ENCODE peak calls at places on chromosome 20, in nine cellular contexts. D, K, R, L, V, E, G, M and H are unnamed samples.
A peak's percentile ranks its signal among the peaks of the same experiment; 100 is the strongest.

GRCh38 chr20:13318871-13319521 is 97.9 kb downstream of the ISM1 start:
- DNase-seq in D (no peak), K (no peak), R (no peak), L (no peak), V (no peak), E (no peak), G (no peak), M (no peak), H (no peak)

GRCh38 chr20:14706555-14706954 is 369.1 kb upstream of the FLRT3 start:
- DNase-seq in D (no peak), K (no peak), R (no peak), L (no peak), V (no peak), E (peak; percentile 30), G (no peak), M (no peak), H (no peak)

GRCh38 chr20:9912858-9913434 is 74.1 kb upstream of the PAK5 start:
- DNase-seq in D (peak; percentile 22), K (peak; percentile 58), R (peak; percentile 64), L (peak; percentile 45), V (peak; percentile 16), E (no peak), G (no peak), M (no peak), H (peak; percentile 38)

GRCh38 chr20:7993238-7993637 is 26.3 kb downstream of the TMX4 start:
- DNase-seq in D (no peak), K (no peak), R (no peak), L (no peak), V (no peak), E (no peak), G (no peak), M (no peak), H (no peak)

GRCh38 chr20:51417745-51418529 is 124.6 kb downstream of the NFATC2 start:
- DNase-seq in D (no peak), K (no peak), R (peak; percentile 15), L (no peak), V (no peak), E (no peak), G (peak; percentile 17), M (no peak), H (no peak)

GRCh38 chr20:63172726-63173125 is 43.2 kb downstream of the YTHDF1 start:
- DNase-seq in D (no peak), K (no peak), R (peak; percentile 80), L (peak; percentile 71), V (no peak), E (no peak), G (no peak), M (no peak), H (no peak)

GRCh38 chr20:51767018-51767866 is 948 bp downstream of the ATP9A start:
- DNase-seq in D (peak; percentile 70), K (peak; percentile 95), R (peak; percentile 90), L (peak; percentile 95), V (peak; percentile 41), E (peak; percentile 93), G (peak; percentile 3), M (peak; percentile 73), H (peak; percentile 87)

GRCh38 chr20:57393321-57394086 is 2.3 kb downstream of the RBM38 start:
- DNase-seq in D (peak; percentile 43), K (no peak), R (no peak), L (no peak), V (no peak), E (peak; percentile 30), G (no peak), M (peak; percentile 31), H (no peak)

GRCh38 chr20:58218665-58219341 is 9.7 kb downstream of the ANKRD60 start:
- DNase-seq in D (no peak), K (no peak), R (no peak), L (no peak), V (no peak), E (no peak), G (no peak), M (no peak), H (no peak)

GRCh38 chr20:12177657-12178293 is 260.1 kb downstream of the BTBD3 start:
- DNase-seq in D (no peak), K (peak; percentile 34), R (no peak), L (no peak), V (no peak), E (no peak), G (no peak), M (no peak), H (no peak)

GRCh38 chr20:47292581-47292980 is 63.9 kb downstream of the ZMYND8 start:
- DNase-seq in D (no peak), K (no peak), R (no peak), L (no peak), V (no peak), E (no peak), G (no peak), M (no peak), H (no peak)

GRCh38 chr20:62662422-62662821 is 20.1 kb downstream of the SLCO4A1 start:
- DNase-seq in D (no peak), K (no peak), R (no peak), L (no peak), V (no peak), E (no peak), G (no peak), M (no peak), H (no peak)

GRCh38 chr20:11890331-11891080 is 27.2 kb upstream of the BTBD3 start:
- DNase-seq in D (peak; percentile 85), K (peak; percentile 96), R (peak; percentile 95), L (peak; percentile 97), V (peak; percentile 61), E (peak; percentile 93), G (no peak), M (peak; percentile 90), H (peak; percentile 90)

GRCh38 chr20:63682384-63683139 is 13.9 kb upstream of the TNFRSF6B start:
- DNase-seq in D (peak; percentile 76), K (peak; percentile 81), R (no peak), L (no peak), V (no peak), E (no peak), G (no peak), M (no peak), H (peak; percentile 71)

GRCh38 chr20:50467618-50468373 is 42.4 kb upstream of the PTPN1 start:
- DNase-seq in D (peak; percentile 32), K (no peak), R (peak; percentile 69), L (peak; percentile 69), V (no peak), E (no peak), G (no peak), M (no peak), H (peak; percentile 65)

GRCh38 chr20:51562334-51563140 is 20.0 kb upstream of the NFATC2 start:
- DNase-seq in D (peak; percentile 93), K (peak; percentile 86), R (peak; percentile 83), L (peak; percentile 67), V (peak; percentile 78), E (peak; percentile 63), G (no peak), M (peak; percentile 88), H (peak; percentile 60)

GRCh38 chr20:36543187-36544133 is 2.1 kb downstream of the MYL9 start:
- DNase-seq in D (peak; percentile 81), K (no peak), R (no peak), L (no peak), V (peak; percentile 93), E (peak; percentile 80), G (no peak), M (peak; percentile 84), H (no peak)

GRCh38 chr20:46357030-46357514 is 48.8 kb upstream of the CDH22 start:
- DNase-seq in D (peak; percentile 36), K (no peak), R (no peak), L (no peak), V (no peak), E (peak; percentile 53), G (no peak), M (peak; percentile 58), H (no peak)

GRCh38 chr20:24305366-24305765 is 164.1 kb upstream of the SYNDIG1 start:
- DNase-seq in D (no peak), K (no peak), R (no peak), L (no peak), V (no peak), E (no peak), G (no peak), M (no peak), H (no peak)

GRCh38 chr20:24297928-24298327 is 171.5 kb upstream of the SYNDIG1 start:
- DNase-seq in D (no peak), K (no peak), R (peak; percentile 31), L (no peak), V (no peak), E (no peak), G (no peak), M (no peak), H (no peak)

DNA sequence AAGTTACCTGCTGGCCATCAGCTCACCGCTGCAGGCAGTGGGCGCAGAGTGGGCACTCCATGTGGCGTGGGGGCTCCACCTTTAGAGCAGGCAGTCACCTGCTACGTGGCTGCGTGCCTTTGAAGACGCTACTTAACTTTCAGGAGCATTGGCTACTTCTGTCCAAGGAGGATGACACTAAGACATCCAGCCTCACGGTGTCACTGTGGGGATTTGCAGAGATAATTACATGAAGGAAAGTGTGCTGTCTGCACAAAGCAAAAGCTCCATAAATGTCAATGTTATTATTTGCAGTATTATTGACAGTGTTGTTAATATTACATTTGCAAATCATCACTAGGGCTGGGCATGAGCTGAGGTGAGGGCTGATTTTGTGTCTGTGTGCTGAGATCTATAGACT is 166.0 kb upstream of the SYNDIG1 start:
- DNase-seq in D (no peak), K (peak; percentile 16), R (no peak), L (no peak), V (no peak), E (no peak), G (no peak), M (no peak), H (no peak)
- TF ChIP-seq CTCF in D (no peak), K (peak; percentile 27), R (peak; percentile 26), L (peak; percentile 35), V (no peak), E (no peak), G (no peak), M (no peak), H (no peak)

DNA sequence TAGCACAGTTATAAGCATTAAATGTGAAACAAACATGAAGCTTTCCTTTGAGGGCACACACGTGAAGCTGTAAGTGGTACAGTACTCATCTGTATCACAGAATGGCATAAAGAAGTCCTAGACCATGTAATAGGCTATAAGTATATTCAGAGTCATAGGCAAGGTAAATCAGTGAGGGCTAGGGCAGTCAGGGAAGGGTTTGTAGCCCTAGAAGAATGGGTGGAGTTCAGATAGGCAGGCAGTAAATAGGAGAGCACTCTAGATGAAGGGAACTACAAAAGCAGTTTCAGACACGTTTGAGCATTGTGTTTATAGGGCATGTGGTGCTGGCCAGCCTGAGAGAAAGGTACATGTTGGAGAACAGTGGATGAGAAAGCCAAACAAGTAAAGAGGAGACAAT is 9.5 kb downstream of the YWHAB start:
- DNase-seq in D (no peak), K (no peak), R (no peak), L (no peak), V (no peak), E (no peak), G (no peak), M (no peak), H (no peak)
- H3K4me1 ChIP-seq in D (peaks cover 9% of the 10 kb centered on the region), K (no peaks in the 10 kb centered on the region), R (peaks cover 3% of the 10 kb centered on the region), L (peaks cover 3% of the 10 kb centered on the region), V (peaks cover 90% of the 10 kb centered on the region), E (peaks cover 23% of the 10 kb centered on the region), G (peaks cover 84% of the 10 kb centered on the region), M (peaks cover 8% of the 10 kb centered on the region), H (peaks cover 5% of the 10 kb centered on the region)

GRCh38 chr20:20786428-20786827 is 74.0 kb upstream of the RALGAPA2 start:
- DNase-seq in D (no peak), K (no peak), R (no peak), L (no peak), V (no peak), E (no peak), G (no peak), M (no peak), H (peak; percentile 41)
- TF ChIP-seq CTCF in D (no peak), K (no peak), R (no peak), L (no peak), V (no peak), E (no peak), G (no peak), M (no peak), H (no peak)

GRCh38 chr20:41308726-41309413 is 8.7 kb downstream of the ZHX3 start:
- DNase-seq in D (no peak), K (no peak), R (no peak), L (no peak), V (no peak), E (no peak), G (no peak), M (no peak), H (no peak)
- H3K4me1 ChIP-seq in D (no peaks in the 10 kb centered on the region), K (peaks cover 14% of the 10 kb centered on the region), R (peaks cover 7% of the 10 kb centered on the region), L (no peaks in the 10 kb centered on the region), V (peaks cover 25% of the 10 kb centered on the region), E (peaks cover 25% of the 10 kb centered on the region), G (no peaks in the 10 kb centered on the region), M (peaks cover 24% of the 10 kb centered on the region), H (peaks cover 4% of the 10 kb centered on the region)